ENCODE peak calls at places on chromosomes 3 and 15, in four cellular contexts. F is IMR-90, Z is H1, M is H9. W is an unnamed sample.
A peak's percentile ranks its signal among the peaks of the same experiment; 100 is the strongest.

GRCh38 chr3:133301194-133301593 is 98.7 kb upstream of the BFSP2 start:
- DNase-seq in Z (no peak), F (peak; percentile 96), M (no peak), W (no peak)

GRCh38 chr3:125585595-125586223 is 9.6 kb downstream of the OSBPL11 start:
- DNase-seq in F (peak; percentile 82), M (peak; percentile 61), Z (no peak), W (peak; percentile 81)

GRCh38 chr3:156772588-156773206 is 53.5 kb upstream of the LEKR1 start:
- DNase-seq in F (peak; percentile 42), M (no peak), Z (no peak), W (no peak)

GRCh38 chr3:9947025-9947995 is 4.9 kb downstream of the PRRT3 start:
- DNase-seq in Z (no peak), F (peak; percentile 33), M (peak; percentile 84), W (peak; percentile 88)

GRCh38 chr3:172461530-172462138 is 13.4 kb upstream of the GHSR start:
- DNase-seq in M (no peak), F (peak; percentile 10), Z (no peak), W (peak; percentile 48)

GRCh38 chr15:45641374-45641778 is 6.5 kb downstream of the SQOR start:
- DNase-seq in Z (no peak), M (no peak), F (peak; percentile 96), W (no peak)

GRCh38 chr3:99678023-99678422 is 39.6 kb downstream of the COL8A1 start:
- DNase-seq in M (no peak), Z (no peak), F (peak; percentile 95), W (no peak)

GRCh38 chr3:103684956-103685355 is 1250.1 kb downstream of the ZPLD1 start:
- DNase-seq in Z (no peak), F (no peak), M (no peak), W (no peak)

GRCh38 chr3:48440590-48440958 is 517 bp downstream of the TMA7 start:
- DNase-seq in Z (no peak), M (no peak), F (no peak), W (peak; percentile 46)

GRCh38 chr3:47019201-47019600 is 39.7 kb downstream of the NBEAL2 start:
- DNase-seq in Z (no peak), F (peak; percentile 12), M (no peak), W (no peak)

GRCh38 chr3:5331567-5332269 is 144.2 kb downstream of the EDEM1 start:
- DNase-seq in Z (no peak), M (no peak), F (no peak), W (no peak)

GRCh38 chr15:56772868-56773639 is 39.7 kb upstream of the ZNF280D start:
- DNase-seq in M (no peak), F (peak; percentile 74), Z (no peak), W (peak; percentile 12)

GRCh38 chr15:45425135-45425534 is 46.8 kb upstream of the GATM start:
- DNase-seq in Z (no peak), F (peak; percentile 65), M (no peak), W (peak; percentile 5)

GRCh38 chr15:58182460-58183163 is 44.4 kb downstream of the AQP9 start:
- DNase-seq in F (peak; percentile 41), M (peak; percentile 78), Z (peak; percentile 36), W (peak; percentile 75)

GRCh38 chr3:52004158-52004787 is 8.6 kb upstream of the RPL29 start:
- DNase-seq in M (peak; percentile 82), F (peak; percentile 48), Z (no peak), W (peak; percentile 80)

GRCh38 chr15:39195988-39196486 is 384.8 kb upstream of the THBS1 start:
- DNase-seq in F (peak; percentile 85), M (no peak), Z (no peak), W (no peak)

GRCh38 chr15:67334973-67335372 is 80.4 kb downstream of the IQCH start:
- DNase-seq in M (no peak), F (no peak), Z (no peak), W (no peak)

GRCh38 chr15:78341057-78341763 is 1.1 kb downstream of the CRABP1 start:
- DNase-seq in M (peak; percentile 78), F (no peak), Z (no peak), W (peak; percentile 80)

DNA sequence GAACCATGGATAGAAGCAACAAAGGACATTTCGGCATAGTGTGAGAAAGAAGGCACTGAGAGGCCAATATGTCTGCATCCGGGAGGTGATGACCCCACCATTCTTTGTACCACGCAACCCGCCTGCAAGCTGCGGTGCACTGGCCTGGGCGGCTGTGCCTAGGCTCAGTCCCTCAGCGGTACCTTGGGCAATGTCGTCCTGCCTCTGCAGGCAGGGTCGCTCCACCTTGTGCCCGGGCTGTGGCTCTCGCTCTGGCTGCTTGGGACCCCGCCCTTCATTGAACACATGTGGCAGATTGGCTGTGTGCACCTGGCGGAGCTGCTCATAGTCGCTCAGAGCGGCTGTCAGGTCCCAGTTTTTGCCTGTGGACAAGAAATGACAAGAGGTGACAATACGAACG is 243.2 kb downstream of the KLF13 start:
- DNase-seq in F (no peak), M (no peak), Z (no peak), W (no peak)
- H4K5ac ChIP-seq in F (no peak overlapping the region), M (no peak overlapping the region), Z (no peak overlapping the region), W (no peak overlapping the region)

GRCh38 chr3:170584585-170585007 is 1.3 kb downstream of the SLC7A14 start:
- DNase-seq in M (peak; percentile 90), F (peak; percentile 68), Z (no peak), W (peak; percentile 93)

GRCh38 chr3:170579646-170580045 is 6.2 kb downstream of the SLC7A14 start:
- DNase-seq in Z (no peak), F (no peak), M (no peak), W (peak; percentile 79)

GRCh38 chr3:170585937-170586310 is at the start of gene SLC7A14:
- DNase-seq in M (peak; percentile 85), F (peak; percentile 21), Z (no peak), W (peak; percentile 80)

GRCh38 chr3:170589113-170589512 is 3.2 kb upstream of the SLC7A14 start:
- DNase-seq in F (no peak), Z (no peak), M (no peak), W (no peak)

GRCh38 chr3:170585008-170585936 is 603 bp downstream of the SLC7A14 start:
- DNase-seq in Z (no peak), F (peak; percentile 11), M (peak; percentile 43), W (peak; percentile 50)
- H4K5ac ChIP-seq in Z (no peak overlapping the region), F (no peak overlapping the region), M (no peak overlapping the region), W (no peak overlapping the region)

GRCh38 chr3:60178931-60179653 is 1072.2 kb downstream of the FHIT start:
- DNase-seq in M (no peak), F (no peak), Z (no peak), W (peak; percentile 39)

GRCh38 chr3:60176614-60177013 is 1074.6 kb downstream of the FHIT start:
- DNase-seq in F (no peak), M (no peak), Z (no peak), W (no peak)

GRCh38 chr3:60175680-60176079 is 1075.6 kb downstream of the FHIT start:
- DNase-seq in M (no peak), F (no peak), Z (no peak), W (no peak)

GRCh38 chr3:60182697-60183096 is 1068.6 kb downstream of the FHIT start:
- DNase-seq in Z (no peak), F (no peak), M (no peak), W (no peak)

GRCh38 chr3:60177726-60178125 is 1073.5 kb downstream of the FHIT start:
- DNase-seq in F (no peak), M (no peak), Z (no peak), W (peak; percentile 15)
- H4K5ac ChIP-seq in F (no peak overlapping the region), M (no peak overlapping the region), Z (no peak overlapping the region), W (no peak overlapping the region)

GRCh38 chr3:190718691-190719090 is 143.8 kb downstream of the GMNC start:
- DNase-seq in Z (no peak), F (peak; percentile 89), M (no peak), W (no peak)
- H4K5ac ChIP-seq in Z (no peak overlapping the region), F (peak overlapping the region; percentile 59), M (no peak overlapping the region), W (no peak overlapping the region)

DNA sequence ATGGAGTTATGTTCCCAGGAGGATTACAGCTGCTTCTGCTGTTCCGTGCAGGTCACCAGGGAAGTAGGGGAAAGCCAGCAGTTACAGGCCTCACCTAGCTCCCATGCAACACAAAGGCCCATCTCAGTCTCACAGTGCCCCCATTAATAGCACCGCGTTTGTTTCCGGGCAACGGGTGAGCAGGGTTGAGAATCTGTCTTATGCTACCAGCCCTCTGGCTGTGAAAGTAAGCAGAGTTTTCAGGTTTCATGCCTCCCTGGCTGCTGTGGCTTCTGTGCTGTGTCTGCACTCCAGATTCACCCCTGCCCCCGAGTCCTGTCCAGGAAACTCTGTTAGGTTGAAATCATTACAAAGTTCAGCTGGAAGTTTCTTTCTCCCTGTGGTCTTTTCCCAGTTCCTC is 254.4 kb upstream of the GPR149 start:
- DNase-seq in Z (no peak), F (no peak), M (peak; percentile 34), W (peak; percentile 31)
- H4K5ac ChIP-seq in Z (no peak overlapping the region), F (no peak overlapping the region), M (no peak overlapping the region), W (no peak overlapping the region)

GRCh38 chr15:55349282-55349681 is 30.3 kb downstream of the PIGB start:
- DNase-seq in F (no peak), M (no peak), Z (no peak), W (no peak)
- H4K5ac ChIP-seq in F (no peak overlapping the region), M (no peak overlapping the region), Z (no peak overlapping the region), W (no peak overlapping the region)

GRCh38 chr3:76656531-76657070 is 383.3 kb upstream of the ROBO2 start:
- DNase-seq in Z (no peak), F (no peak), M (no peak), W (peak; percentile 26)
- H4K5ac ChIP-seq in Z (no peak overlapping the region), F (no peak overlapping the region), M (no peak overlapping the region), W (no peak overlapping the region)

GRCh38 chr3:57420007-57420406 is 124.1 kb downstream of the DNAH12 start:
- DNase-seq in Z (no peak), M (no peak), F (no peak), W (no peak)
- H4K5ac ChIP-seq in Z (no peak overlapping the region), M (no peak overlapping the region), F (no peak overlapping the region), W (no peak overlapping the region)